ENCODE peak calls at places on chromosome 2, in four cellular contexts. L, R, P and U are unnamed samples.

GRCh38 chr2:217797661-217798069 is 205.1 kb downstream of the TNS1 start:
- DNase-seq in L (no peak), R (no peak), P (no peak), U (peak)

GRCh38 chr2:216717491-216717901 is 22.1 kb upstream of the IGFBP5 start:
- DNase-seq in P (no peak), L (no peak), R (no peak), U (no peak)

GRCh38 chr2:241842620-241843211 is 16.0 kb downstream of the PDCD1 start:
- DNase-seq in P (no peak), R (no peak), L (no peak), U (peak)

GRCh38 chr2:1811258-1811970 is 67.1 kb upstream of the PXDN start:
- DNase-seq in P (no peak), R (no peak), L (no peak), U (no peak)

GRCh38 chr2:135829420-135829983 is 7.5 kb downstream of the LCT start:
- DNase-seq in P (no peak), R (no peak), L (no peak), U (no peak)

GRCh38 chr2:69618362-69618761 is 25.2 kb downstream of the AAK1 start:
- DNase-seq in P (no peak), R (no peak), L (no peak), U (no peak)

GRCh38 chr2:15811367-15811766 is 129.0 kb upstream of the MYCN start:
- DNase-seq in R (no peak), P (no peak), L (no peak), U (peak)

GRCh38 chr2:12257476-12257875 is 459.3 kb upstream of the TRIB2 start:
- DNase-seq in L (no peak), R (no peak), P (no peak), U (no peak)

GRCh38 chr2:198517961-198518360 is 713.6 kb downstream of the PLCL1 start:
- DNase-seq in R (no peak), P (no peak), L (no peak), U (no peak)

GRCh38 chr2:170217778-170218251 is 39.9 kb downstream of the MYO3B start:
- DNase-seq in L (no peak), P (no peak), R (no peak), U (no peak)

GRCh38 chr2:221792971-221793670 is 221.0 kb upstream of the EPHA4 start:
- DNase-seq in R (no peak), P (peak), L (no peak), U (peak)

GRCh38 chr2:99984781-99985525 is 157.4 kb downstream of the AFF3 start:
- DNase-seq in L (no peak), R (no peak), P (no peak), U (no peak)

GRCh38 chr2:111927723-111928122 is 29.3 kb downstream of the MERTK start:
- DNase-seq in P (no peak), R (no peak), L (no peak), U (no peak)

GRCh38 chr2:174573621-174574081 is 24.0 kb downstream of the WIPF1 start:
- DNase-seq in R (no peak), L (peak), P (no peak), U (no peak)

GRCh38 chr2:145374165-145374564 is 854.2 kb upstream of the ZEB2 start:
- DNase-seq in L (no peak), P (no peak), R (no peak), U (no peak)

GRCh38 chr2:237674731-237675276 is 47.4 kb downstream of the LRRFIP1 start:
- DNase-seq in R (peak), L (peak), P (peak), U (peak)

GRCh38 chr2:50401772-50402653 is 629.9 kb downstream of the NRXN1 start:
- DNase-seq in L (peak), P (peak), R (peak), U (peak)

GRCh38 chr2:55891671-55892071 is 31.9 kb downstream of the EFEMP1 start:
- DNase-seq in P (no peak), R (no peak), L (no peak), U (no peak)

GRCh38 chr2:32963941-32964340 is 17.2 kb downstream of the LTBP1 start:
- DNase-seq in L (no peak), P (no peak), R (no peak), U (no peak)

GRCh38 chr2:29159125-29159524 is 43.9 kb downstream of the CLIP4 start:
- DNase-seq in P (no peak), R (no peak), L (no peak), U (no peak)